ENCODE peak calls at places on chromosomes 3 and 15, in four cellular contexts. N is stimulated activated CD8-positive, alpha-beta memory T cell treated with anti-CD3 and anti-CD28 coated beads, Interleukin-4, amount 100 ng/mL, for 1 hour; U is spleen; K is dorsolateral prefrontal cortex. L is an unnamed sample.

GRCh38 chr3:189842681-189843602 is 211.8 kb downstream of the TP63 start:
- DNase-seq in K (no peak), U (no peak), N (no peak), L (no peak)

GRCh38 chr3:115838786-115839185 is 215.5 kb downstream of the GAP43 start:
- DNase-seq in N (no peak), U (no peak), K (peak), L (no peak)

GRCh38 chr3:49183873-49184272 is 12.5 kb downstream of the KLHDC8B start:
- DNase-seq in U (no peak), K (no peak), N (no peak), L (no peak)

GRCh38 chr15:59222106-59222505 is 15.5 kb downstream of the LDHAL6B start:
- DNase-seq in U (no peak), K (no peak), N (no peak), L (no peak)

GRCh38 chr3:94234177-94234788 is 171.4 kb downstream of the NSUN3 start:
- DNase-seq in K (peak), N (no peak), U (no peak), L (no peak)

GRCh38 chr15:39497759-39498565 is 82.9 kb upstream of the THBS1 start:
- DNase-seq in N (no peak), K (no peak), U (no peak), L (no peak)

GRCh38 chr3:111808439-111808838 is 50.6 kb upstream of the PHLDB2 start:
- DNase-seq in U (no peak), N (no peak), K (no peak), L (no peak)

GRCh38 chr15:52019394-52020252 is 604 bp downstream of the MAPK6 start:
- DNase-seq in U (peak), N (peak), K (peak), L (peak)

GRCh38 chr3:110711851-110712396 is 359.7 kb upstream of the NECTIN3 start:
- DNase-seq in U (no peak), N (no peak), K (no peak), L (no peak)

GRCh38 chr15:82554857-82555256 is 14.6 kb upstream of the RPS17 start:
- DNase-seq in K (no peak), U (no peak), N (no peak), L (no peak)